ENCODE peak calls at places on chromosomes 16 and 17, in ten cellular contexts. L, E, R, D, Y, A, I, F, K and M are unnamed samples.

GRCh38 chr17:64626827-64627226 is 35.3 kb downstream of the SMURF2 start:
- DNase-seq in R (no peak), A (no peak), Y (no peak), D (no peak), F (no peak), E (no peak), L (no peak), I (no peak), K (no peak), M (no peak)

GRCh38 chr16:28182183-28182582 is 29.6 kb downstream of the XPO6 start:
- DNase-seq in F (no peak), R (no peak), E (peak; percentile 34), K (peak; percentile 30), D (no peak), L (no peak), A (no peak), Y (no peak), I (no peak), M (no peak)

GRCh38 chr17:78822552-78822951 is 18.1 kb downstream of the USP36 start:
- DNase-seq in F (no peak), Y (no peak), A (no peak), L (peak; percentile 72), D (peak; percentile 92), K (no peak), R (no peak), E (peak; percentile 91), I (no peak), M (no peak)

GRCh38 chr17:75843577-75844529 is at the start of gene UNC13D:
- DNase-seq in K (peak; percentile 50), R (no peak), E (no peak), D (no peak), Y (peak; percentile 63), A (no peak), L (no peak), I (no peak), F (no peak), M (no peak)

GRCh38 chr17:1186923-1187771 is 7.4 kb upstream of the ABR start:
- DNase-seq in K (peak; percentile 62), E (peak; percentile 94), A (peak; percentile 39), F (peak; percentile 11), R (peak; percentile 93), Y (peak; percentile 92), I (no peak), L (peak; percentile 86), D (no peak), M (peak; percentile 23)

GRCh38 chr17:44331249-44331760 is 6.7 kb upstream of the SLC25A39 start:
- DNase-seq in A (peak; percentile 16), D (no peak), F (no peak), L (peak; percentile 77), R (peak; percentile 57), E (peak; percentile 70), K (no peak), I (peak; percentile 36), Y (peak; percentile 60), M (no peak)

GRCh38 chr17:81810892-81811704 is 7.1 kb downstream of the GCGR start:
- DNase-seq in L (no peak), D (no peak), Y (no peak), F (no peak), K (no peak), R (no peak), A (no peak), E (no peak), I (no peak), M (no peak)

GRCh38 chr17:77285594-77286390 is 145.0 kb downstream of the SEC14L1 start:
- DNase-seq in L (no peak), F (no peak), A (no peak), D (peak; percentile 60), E (peak; percentile 85), Y (peak; percentile 79), I (peak; percentile 9), R (peak; percentile 84), K (no peak), M (no peak)

GRCh38 chr17:67534941-67535340 is 157.9 kb downstream of the PITPNC1 start:
- DNase-seq in D (no peak), K (no peak), Y (no peak), E (no peak), R (no peak), A (no peak), F (no peak), I (no peak), L (no peak), M (no peak)

GRCh38 chr17:163514-164103 is 17.8 kb downstream of the DOC2B start:
- DNase-seq in Y (no peak), E (peak; percentile 57), R (no peak), K (no peak), I (no peak), L (no peak), F (no peak), D (no peak), A (no peak), M (no peak)

GRCh38 chr17:66310528-66311148 is 8.2 kb downstream of the PRKCA start:
- DNase-seq in K (no peak), R (no peak), D (no peak), Y (no peak), L (no peak), I (no peak), F (no peak), A (no peak), E (no peak), M (no peak)

GRCh38 chr17:83053021-83053778 is 26.2 kb upstream of the METRNL start:
- DNase-seq in A (no peak), D (no peak), L (no peak), Y (no peak), K (no peak), F (no peak), I (peak; percentile 45), R (peak; percentile 61), E (no peak), M (no peak)

GRCh38 chr16:5438591-5438990 is 341.0 kb upstream of the EEF2KMT start:
- DNase-seq in L (no peak), I (no peak), D (no peak), R (no peak), A (no peak), Y (no peak), F (no peak), K (no peak), E (no peak), M (no peak)

GRCh38 chr16:15865742-15866141 is 8.9 kb upstream of the MYH11 start:
- DNase-seq in E (no peak), D (no peak), K (no peak), F (no peak), I (no peak), A (no peak), R (no peak), Y (no peak), L (no peak), M (no peak)

GRCh38 chr16:49530396-49530795 is 156.8 kb downstream of the C16orf78 start:
- DNase-seq in I (no peak), K (no peak), E (no peak), R (no peak), D (no peak), F (no peak), A (no peak), L (no peak), Y (no peak), M (no peak)

GRCh38 chr16:68434654-68435210 is 13.6 kb downstream of the SMPD3 start:
- DNase-seq in E (no peak), I (no peak), D (no peak), L (no peak), Y (no peak), R (no peak), K (no peak), A (no peak), F (no peak), M (no peak)

GRCh38 chr16:13110124-13110796 is 208.9 kb downstream of the SHISA9 start:
- DNase-seq in E (no peak), K (no peak), F (peak; percentile 90), D (peak; percentile 55), Y (no peak), L (no peak), A (peak; percentile 26), I (no peak), R (no peak), M (no peak)

GRCh38 chr16:30535106-30535776 is 583 bp upstream of the ZNF747 start:
- DNase-seq in L (no peak), R (no peak), Y (no peak), F (no peak), K (no peak), D (no peak), I (peak; percentile 48), E (no peak), A (no peak), M (no peak)

GRCh38 chr17:17683710-17684365 is 2.6 kb downstream of the RAI1 start:
- DNase-seq in L (no peak), F (no peak), I (no peak), D (no peak), K (no peak), E (no peak), Y (no peak), R (no peak), A (no peak), M (no peak)

GRCh38 chr16:5354645-5355044 is 257.1 kb upstream of the EEF2KMT start:
- DNase-seq in Y (no peak), E (no peak), R (no peak), I (peak; percentile 96), L (no peak), A (no peak), F (no peak), K (no peak), D (no peak), M (no peak)